ENCODE peak calls at places on chromosome 5, in ten cellular contexts. W is NT2/D1; F is T-helper 1 cell; Y is AG08396; E is choroid plexus epithelial cell; A is endodermal cell; K is GM10248; T is activated CD8-positive, alpha-beta memory T cell treated with anti-CD3 and anti-CD28 coated beads for 24 hours; O is kidney; P is T-helper 9 cell. V is an unnamed sample.

GRCh38 chr5:42812620-42813019 is 928 bp upstream of the SELENOP start:
- DNase-seq in A (no peak), P (no peak), Y (no peak), E (no peak), T (no peak), F (no peak), O (no peak), K (no peak), W (no peak), V (no peak)

GRCh38 chr5:130502702-130503101 is 598.4 kb downstream of the CHSY3 start:
- DNase-seq in A (no peak), F (no peak), K (no peak), O (no peak), T (no peak), W (no peak), Y (no peak), E (no peak), P (no peak), V (no peak)

GRCh38 chr5:95935553-95936100 is 26.0 kb downstream of the ELL2 start:
- DNase-seq in E (no peak), T (no peak), P (no peak), A (no peak), W (no peak), F (no peak), O (no peak), K (no peak), Y (no peak), V (no peak)

GRCh38 chr5:167708449-167708848 is 583.0 kb upstream of the WWC1 start:
- DNase-seq in T (no peak), P (no peak), E (no peak), W (no peak), K (no peak), Y (no peak), O (no peak), A (peak; percentile 66), F (no peak), V (no peak)

GRCh38 chr5:66180282-66180955 is 36.3 kb downstream of the SREK1 start:
- DNase-seq in K (no peak), O (no peak), Y (no peak), A (no peak), E (no peak), P (no peak), F (no peak), W (no peak), T (no peak), V (no peak)

GRCh38 chr5:107381189-107381856 is 289.4 kb downstream of the EFNA5 start:
- DNase-seq in T (no peak), P (no peak), Y (peak; percentile 17), A (no peak), E (peak; percentile 92), W (no peak), K (no peak), O (no peak), F (no peak), V (peak; percentile 83)

GRCh38 chr5:31232273-31232888 is 38.9 kb downstream of the CDH6 start:
- DNase-seq in T (no peak), E (peak; percentile 85), O (no peak), A (peak; percentile 63), Y (peak; percentile 75), W (peak; percentile 48), P (no peak), K (peak; percentile 30), F (no peak), V (peak; percentile 79)

GRCh38 chr5:138981606-138982005 is 106.5 kb upstream of the LRRTM2 start:
- DNase-seq in P (no peak), F (no peak), K (no peak), O (no peak), A (peak; percentile 18), Y (no peak), W (no peak), E (no peak), T (no peak), V (peak; percentile 43)

GRCh38 chr5:169302491-169303118 is 1.7 kb upstream of the SLIT3 start:
- DNase-seq in O (peak; percentile 83), E (peak; percentile 88), F (no peak), T (peak; percentile 72), W (peak; percentile 75), A (peak; percentile 93), P (peak; percentile 30), K (peak; percentile 67), Y (peak; percentile 73), V (peak; percentile 79)

GRCh38 chr5:119340597-119341218 is 15.1 kb upstream of the TNFAIP8 start:
- DNase-seq in A (no peak), E (no peak), K (peak; percentile 55), T (no peak), Y (no peak), W (no peak), F (no peak), P (no peak), O (no peak), V (no peak)

GRCh38 chr5:94906750-94907149 is 288.3 kb downstream of the SLF1 start:
- DNase-seq in F (no peak), P (no peak), W (no peak), A (no peak), T (no peak), Y (no peak), K (no peak), O (no peak), E (no peak), V (no peak)

GRCh38 chr5:10289353-10289752 is 18.3 kb downstream of the CMBL start:
- DNase-seq in E (no peak), Y (no peak), P (no peak), K (no peak), W (no peak), A (no peak), T (no peak), F (no peak), O (no peak), V (peak; percentile 78)

GRCh38 chr5:135271533-135272310 is 127.3 kb downstream of the MACROH2A1 start:
- DNase-seq in A (no peak), O (no peak), T (no peak), E (no peak), P (no peak), F (no peak), W (no peak), K (no peak), Y (no peak), V (peak; percentile 48)

GRCh38 chr5:72121753-72122445 is 14.6 kb downstream of the MAP1B start:
- DNase-seq in O (no peak), E (no peak), P (no peak), Y (no peak), F (no peak), W (no peak), T (no peak), A (no peak), K (no peak), V (no peak)

GRCh38 chr5:82222597-82223574 is 55.3 kb downstream of the RPS23 start:
- DNase-seq in K (no peak), F (no peak), Y (no peak), T (no peak), E (peak; percentile 29), A (no peak), W (no peak), O (no peak), P (no peak), V (no peak)

GRCh38 chr5:143141652-143142051 is 261.8 kb downstream of the NR3C1 start:
- DNase-seq in A (no peak), T (no peak), W (no peak), Y (no peak), E (no peak), P (no peak), O (no peak), F (no peak), K (no peak), V (no peak)

GRCh38 chr5:143488372-143488771 is 84.9 kb upstream of the NR3C1 start:
- DNase-seq in K (no peak), E (no peak), T (no peak), W (no peak), P (no peak), A (no peak), Y (no peak), O (no peak), F (no peak), V (no peak)

GRCh38 chr5:128279345-128279744 is 195.8 kb downstream of the SLC12A2 start:
- DNase-seq in E (no peak), O (no peak), K (no peak), W (no peak), T (no peak), P (no peak), Y (no peak), F (no peak), A (no peak), V (no peak)

GRCh38 chr5:175809531-175810121 is 61.8 kb upstream of the CPLX2 start:
- DNase-seq in P (no peak), T (no peak), O (no peak), A (peak; percentile 67), F (no peak), K (no peak), E (peak; percentile 58), Y (peak; percentile 78), W (no peak), V (peak; percentile 63)

GRCh38 chr5:43422143-43422542 is 10.0 kb upstream of the CCL28 start:
- DNase-seq in Y (no peak), W (no peak), F (no peak), T (no peak), K (no peak), O (no peak), P (no peak), A (no peak), E (peak; percentile 91), V (peak; percentile 26)

GRCh38 chr5:151098185-151098813 is 17.5 kb upstream of the TNIP1 start:
- DNase-seq in T (peak; percentile 76), E (no peak), O (no peak), K (peak; percentile 80), A (no peak), Y (no peak), F (no peak), P (no peak), W (no peak), V (no peak)

GRCh38 chr5:178827636-178828035 is 32.1 kb upstream of the ZNF354B start:
- DNase-seq in Y (no peak), O (no peak), F (no peak), P (no peak), K (no peak), A (no peak), T (no peak), E (no peak), W (no peak), V (no peak)

GRCh38 chr5:128905225-128906110 is 59.8 kb upstream of the SLC27A6 start:
- DNase-seq in E (peak; percentile 83), W (peak; percentile 25), P (peak; percentile 13), O (no peak), K (peak; percentile 33), Y (peak; percentile 39), A (peak; percentile 70), F (no peak), T (no peak), V (peak; percentile 56)

GRCh38 chr5:33065146-33065545 is 354.0 kb downstream of the NPR3 start:
- DNase-seq in O (no peak), T (no peak), F (no peak), A (no peak), K (no peak), P (no peak), E (no peak), Y (no peak), W (no peak), V (no peak)

GRCh38 chr5:101637599-101637998 is 658.5 kb downstream of the SLCO4C1 start:
- DNase-seq in P (no peak), O (no peak), T (no peak), E (no peak), W (no peak), Y (no peak), A (no peak), F (no peak), K (no peak), V (no peak)

GRCh38 chr5:14204785-14205321 is 61.7 kb downstream of the TRIO start:
- DNase-seq in O (peak; percentile 87), P (no peak), K (no peak), E (peak; percentile 95), T (no peak), F (no peak), A (no peak), W (no peak), Y (no peak), V (peak; percentile 76)

GRCh38 chr5:13034048-13034447 is 910.4 kb downstream of the DNAH5 start:
- DNase-seq in E (peak; percentile 0), T (no peak), W (no peak), K (no peak), P (no peak), F (no peak), A (no peak), Y (no peak), O (no peak), V (no peak)

GRCh38 chr5:122478741-122479459 is 166.9 kb downstream of the SNCAIP start:
- DNase-seq in Y (no peak), W (no peak), F (no peak), P (no peak), E (peak; percentile 46), T (no peak), A (no peak), O (no peak), K (no peak), V (no peak)